ENCODE peak calls at places on chromosomes 2 and 18, in eight cellular contexts. N, P, X, Z, F, O, I and V are unnamed samples. For H3K9me3, the result is how much of the 10 kb centered on the place peaks cover.

GRCh38 chr2:114170070-114170469 is 272.4 kb upstream of the DPP10 start:
- DNase-seq in N (no peak), P (no peak), X (no peak), Z (no peak), F (no peak), O (no peak), I (no peak), V (no peak)

GRCh38 chr2:170301606-170302005 is 123.7 kb downstream of the MYO3B start:
- DNase-seq in N (no peak), P (no peak), X (no peak), Z (no peak), F (no peak), O (no peak), I (no peak), V (no peak)

GRCh38 chr2:178205853-178206516 is 11.7 kb downstream of the OSBPL6 start:
- DNase-seq in N (no peak), P (no peak), X (no peak), Z (no peak), F (no peak), O (no peak), I (peak), V (no peak)

GRCh38 chr18:37778417-37779165 is 213.0 kb upstream of the CELF4 start:
- DNase-seq in N (peak), P (peak), X (no peak), Z (peak), F (peak), O (peak), I (peak), V (no peak)

GRCh38 chr2:144230452-144231085 is 289.4 kb downstream of the ZEB2 start:
- DNase-seq in N (no peak), P (no peak), X (no peak), Z (no peak), F (no peak), O (no peak), I (peak), V (no peak)

GRCh38 chr2:156589381-156590079 is 153.4 kb downstream of the GPD2 start:
- DNase-seq in N (peak), P (no peak), X (peak), Z (no peak), F (peak), O (no peak), I (peak), V (peak)

GRCh38 chr18:54805571-54806334 is 22.5 kb upstream of the RAB27B start:
- DNase-seq in N (no peak), P (peak), X (peak), Z (no peak), F (no peak), O (no peak), I (peak), V (no peak)

GRCh38 chr2:120893874-120894584 is 158.4 kb downstream of the GLI2 start:
- DNase-seq in N (no peak), P (no peak), X (no peak), Z (peak), F (no peak), O (no peak), I (no peak), V (no peak)

GRCh38 chr2:218427741-218428140 is 8.8 kb downstream of the VIL1 start:
- DNase-seq in N (no peak), P (peak), X (no peak), Z (no peak), F (no peak), O (peak), I (no peak), V (no peak)

GRCh38 chr2:74587664-74588277 is 33.3 kb downstream of the DOK1 start:
- DNase-seq in N (peak), P (peak), X (no peak), Z (no peak), F (peak), O (no peak), I (peak), V (peak)

GRCh38 chr2:9780368-9781130 is 62.7 kb upstream of the TAF1B start:
- DNase-seq in N (no peak), P (no peak), X (no peak), Z (no peak), F (no peak), O (peak), I (no peak), V (no peak)

GRCh38 chr2:9778471-9779402 is 64.5 kb upstream of the TAF1B start:
- DNase-seq in N (no peak), P (no peak), X (no peak), Z (no peak), F (no peak), O (peak), I (no peak), V (no peak)

GRCh38 chr2:9782197-9782719 is 61.0 kb upstream of the TAF1B start:
- DNase-seq in N (no peak), P (no peak), X (no peak), Z (no peak), F (peak), O (peak), I (peak), V (peak)

GRCh38 chr2:9779572-9780264 is 63.6 kb upstream of the TAF1B start:
- DNase-seq in N (no peak), P (no peak), X (no peak), Z (no peak), F (no peak), O (peak), I (no peak), V (peak)

DNA sequence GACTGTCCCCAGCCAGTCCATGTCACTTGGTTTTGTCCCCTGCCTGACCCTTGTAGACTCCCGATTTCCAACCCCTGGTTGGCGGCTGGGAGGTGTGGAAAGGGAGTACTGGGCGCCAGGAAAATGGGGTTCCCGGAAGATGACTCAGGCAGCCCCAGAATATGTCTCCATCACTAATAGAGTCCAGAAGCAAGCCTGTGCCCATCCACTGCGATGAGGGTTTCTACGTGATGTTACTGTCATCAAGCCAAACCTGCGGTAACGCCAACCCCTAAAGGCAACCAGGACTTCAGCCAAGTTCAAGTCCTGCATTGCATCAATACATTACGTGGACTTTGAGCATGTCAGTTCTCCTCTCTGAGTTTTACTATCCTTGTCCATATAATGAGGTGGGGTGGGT is 62.0 kb upstream of the TAF1B start:
- DNase-seq in N (no peak), P (no peak), X (no peak), Z (no peak), F (no peak), O (no peak), I (no peak), V (no peak)
- H3K27ac ChIP-seq in N (no peak), P (no peak), X (no peak), Z (no peak), F (no peak), O (no peak), I (peak), V (no peak)

DNA sequence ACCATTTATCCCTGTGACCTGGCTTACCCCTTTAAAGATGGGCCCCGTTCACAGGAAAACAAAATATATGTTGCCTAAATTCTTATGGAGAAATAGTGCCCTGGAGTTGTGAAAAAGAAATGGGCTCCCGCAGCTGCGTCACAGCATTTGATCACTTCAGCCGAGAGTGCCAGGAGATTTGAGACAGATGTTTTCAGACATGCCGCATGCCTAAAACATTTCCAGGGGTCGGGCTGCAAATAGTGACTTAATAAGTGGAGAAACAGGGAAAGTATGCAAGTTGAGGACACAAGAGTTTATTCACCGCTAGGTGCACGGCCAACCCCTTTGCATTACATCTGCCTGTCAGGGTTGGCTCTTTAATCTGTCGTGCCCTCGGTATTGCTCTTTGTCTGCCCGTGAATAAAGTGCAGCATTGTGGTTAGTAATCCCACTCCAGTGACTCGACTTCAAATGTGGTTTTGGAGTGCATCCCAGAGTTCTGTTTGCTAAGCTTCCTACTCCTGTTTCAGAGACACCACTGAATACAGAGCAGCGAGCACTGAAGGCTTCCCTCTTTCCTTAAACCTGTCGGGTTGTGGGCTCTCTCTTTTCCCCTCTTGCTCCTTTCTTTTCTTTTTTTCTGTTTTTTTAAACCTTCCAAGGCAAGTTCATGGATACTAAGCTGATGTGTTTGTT is 187.5 kb downstream of the LTBP1 start:
- DNase-seq in N (peak), P (no peak), X (peak), Z (no peak), F (peak), O (peak), I (peak), V (no peak)
- TF ChIP-seq CTCF in N (no peak), P (no peak), X (peak), Z (no peak), F (peak), O (no peak), I (peak), V (no peak)

GRCh38 chr2:22282902-22283301 is 1102.1 kb upstream of the KLHL29 start:
- DNase-seq in N (no peak), P (no peak), X (no peak), Z (no peak), F (no peak), O (no peak), I (no peak), V (no peak)
- H3K9me3 ChIP-seq in N (under half), P (under half), X (under half), Z (under half), F (under half), O (under half), I (under half), V (under half)

GRCh38 chr2:207849443-207849842 is 79.7 kb upstream of the FZD5 start:
- DNase-seq in N (no peak), P (no peak), X (no peak), Z (no peak), F (no peak), O (no peak), I (no peak), V (no peak)
- H3K27ac ChIP-seq in N (peak), P (no peak), X (no peak), Z (no peak), F (peak), O (no peak), I (no peak), V (no peak)

DNA sequence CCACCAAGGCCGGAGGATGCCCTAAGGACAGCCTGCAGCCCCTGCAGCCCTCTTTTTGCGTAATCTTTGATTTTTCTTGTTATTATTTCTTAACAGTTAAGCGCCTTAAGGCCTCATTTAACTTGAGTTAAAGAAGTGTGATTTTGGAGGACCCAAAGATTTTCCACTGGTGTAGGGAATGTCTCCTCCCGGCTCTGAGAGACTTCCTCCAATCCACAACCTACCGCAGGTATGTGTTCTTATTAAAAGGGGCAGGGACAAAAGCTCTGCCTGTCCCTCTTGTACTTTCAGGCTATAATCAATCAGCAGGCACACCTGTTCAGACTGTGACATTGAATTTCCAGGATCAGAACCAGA is 285.1 kb downstream of the PRKCE start:
- DNase-seq in N (no peak), P (no peak), X (no peak), Z (no peak), F (no peak), O (no peak), I (no peak), V (no peak)
- TF ChIP-seq CTCF in N (no peak), P (no peak), X (no peak), Z (no peak), F (no peak), O (no peak), I (peak), V (no peak)